ENCODE peak calls at places on chromosome 18, in seven cellular contexts. J is mucosa of gallbladder, F is fibroblast of lung, U is esophagus squamous epithelium, K is NCI-H2107, N is iris pigment epithelial cell, I is ELR. V is an unnamed sample.
A peak's percentile ranks its signal among the peaks of the same experiment; 100 is the strongest.

GRCh38 chr18:23872701-23873550 is 141.6 kb upstream of the TTC39C start:
- DNase-seq in J (peak; percentile 61), F (no peak), U (no peak), K (no peak), N (no peak), I (no peak), V (no peak)

GRCh38 chr18:73199151-73199550 is 331.4 kb upstream of the NETO1 start:
- DNase-seq in J (no peak), F (peak; percentile 4), U (no peak), K (no peak), N (peak; percentile 1), I (no peak), V (peak; percentile 27)

GRCh38 chr18:50644807-50645206 is 84.9 kb downstream of the MAPK4 start:
- DNase-seq in J (no peak), F (no peak), U (no peak), K (no peak), N (peak; percentile 28), I (peak; percentile 18), V (no peak)

GRCh38 chr18:57813245-57813644 is 10.1 kb upstream of the ATP8B1 start:
- DNase-seq in J (no peak), F (peak; percentile 77), U (no peak), K (no peak), N (peak; percentile 98), I (peak; percentile 99), V (peak; percentile 91)

GRCh38 chr18:8898990-8899389 is 193.6 kb downstream of the MTCL1 start:
- DNase-seq in J (no peak), F (no peak), U (no peak), K (no peak), N (no peak), I (no peak), V (no peak)

GRCh38 chr18:56869189-56869777 is 218.1 kb downstream of the WDR7 start:
- DNase-seq in J (peak; percentile 41), F (peak; percentile 79), U (no peak), K (peak; percentile 45), N (peak; percentile 75), I (peak; percentile 78), V (peak; percentile 61)

GRCh38 chr18:31942301-31942998 is 478 bp downstream of the TRAPPC8 start:
- DNase-seq in J (peak; percentile 19), F (peak; percentile 37), U (no peak), K (no peak), N (peak; percentile 71), I (peak; percentile 67), V (peak; percentile 35)

GRCh38 chr18:50131591-50131990 is 63.4 kb downstream of the MYO5B start:
- DNase-seq in J (no peak), F (no peak), U (no peak), K (no peak), N (no peak), I (no peak), V (no peak)

GRCh38 chr18:51273435-51273834 is 76.0 kb upstream of the MEX3C start:
- DNase-seq in J (no peak), F (no peak), U (no peak), K (no peak), N (no peak), I (no peak), V (no peak)

GRCh38 chr18:61651145-61651879 is 241.5 kb downstream of the RNF152 start:
- DNase-seq in J (no peak), F (no peak), U (no peak), K (no peak), N (no peak), I (no peak), V (no peak)

GRCh38 chr18:25517881-25518715 is 166.1 kb upstream of the ZNF521 start:
- DNase-seq in J (no peak), F (no peak), U (no peak), K (no peak), N (no peak), I (no peak), V (no peak)

GRCh38 chr18:76377359-76377756 is 117.7 kb downstream of the ZNF516 start:
- DNase-seq in J (no peak), F (no peak), U (no peak), K (no peak), N (no peak), I (no peak), V (no peak)

GRCh38 chr18:45081579-45082181 is 401.0 kb downstream of the SETBP1 start:
- DNase-seq in J (no peak), F (no peak), U (no peak), K (no peak), N (no peak), I (no peak), V (no peak)

GRCh38 chr18:75132068-75132467 is 76.9 kb downstream of the PTGR3 start:
- DNase-seq in J (no peak), F (no peak), U (no peak), K (no peak), N (no peak), I (no peak), V (no peak)

GRCh38 chr18:10321576-10321975 is 132.9 kb upstream of the APCDD1 start:
- DNase-seq in J (no peak), F (no peak), U (no peak), K (no peak), N (no peak), I (no peak), V (no peak)